ENCODE peak calls at places on chromosomes 5 and 9, in seven cellular contexts. L, M, U, E, F, O and Z are unnamed samples.

GRCh38 chr9:34370970-34371880 is 5.5 kb downstream of the MYORG start:
- DNase-seq in L (no peak), M (no peak), U (no peak), E (no peak), F (peak; percentile 39), O (no peak), Z (no peak)

GRCh38 chr5:126003309-126003708 is 419.9 kb upstream of the GRAMD2B start:
- DNase-seq in L (no peak), M (no peak), U (peak; percentile 5), E (no peak), F (no peak), O (no peak), Z (no peak)

GRCh38 chr9:78073722-78074121 is 42.1 kb upstream of the GNAQ start:
- DNase-seq in L (no peak), M (no peak), U (no peak), E (no peak), F (no peak), O (no peak), Z (no peak)

GRCh38 chr9:109206670-109207069 is 39.6 kb upstream of the FRRS1L start:
- DNase-seq in L (no peak), M (no peak), U (no peak), E (no peak), F (no peak), O (peak; percentile 80), Z (no peak)

GRCh38 chr5:130471-131175 is 38.7 kb downstream of the PLEKHG4B start:
- DNase-seq in L (no peak), M (no peak), U (no peak), E (no peak), F (no peak), O (no peak), Z (no peak)

GRCh38 chr9:116572095-116572748 is 114.9 kb upstream of the TRIM32 start:
- DNase-seq in L (peak; percentile 87), M (no peak), U (peak; percentile 23), E (peak; percentile 92), F (no peak), O (peak; percentile 84), Z (peak; percentile 61)

GRCh38 chr5:2557435-2557834 is 194.0 kb downstream of the IRX2 start:
- DNase-seq in L (no peak), M (no peak), U (no peak), E (no peak), F (no peak), O (no peak), Z (no peak)

GRCh38 chr9:107286057-107286456 is 3.0 kb downstream of the RAD23B start:
- DNase-seq in L (no peak), M (no peak), U (no peak), E (no peak), F (no peak), O (no peak), Z (no peak)

GRCh38 chr5:173817561-173817960 is 70.6 kb upstream of the CPEB4 start:
- DNase-seq in L (no peak), M (no peak), U (no peak), E (no peak), F (no peak), O (no peak), Z (no peak)

GRCh38 chr5:10689391-10690081 is 71.5 kb downstream of the DAP start:
- DNase-seq in L (peak; percentile 30), M (no peak), U (no peak), E (peak; percentile 37), F (no peak), O (peak; percentile 77), Z (no peak)

GRCh38 chr9:132651259-132651658 is 18.5 kb downstream of the DDX31 start:
- DNase-seq in L (no peak), M (no peak), U (no peak), E (no peak), F (no peak), O (no peak), Z (no peak)

GRCh38 chr9:93258818-93259489 is 75.0 kb downstream of the WNK2 start:
- DNase-seq in L (no peak), M (no peak), U (no peak), E (no peak), F (no peak), O (peak; percentile 22), Z (no peak)

GRCh38 chr9:82763631-82764030 is 299.3 kb downstream of the RASEF start:
- DNase-seq in L (no peak), M (no peak), U (no peak), E (peak; percentile 12), F (no peak), O (no peak), Z (no peak)

GRCh38 chr5:124697912-124698690 is 48.3 kb downstream of the ZNF608 start:
- DNase-seq in L (no peak), M (no peak), U (no peak), E (no peak), F (no peak), O (no peak), Z (no peak)

GRCh38 chr9:79210541-79211243 is 361.1 kb upstream of the TLE4 start:
- DNase-seq in L (no peak), M (no peak), U (no peak), E (no peak), F (no peak), O (no peak), Z (no peak)

GRCh38 chr5:78985407-78986223 is 505 bp upstream of the ARSB start:
- DNase-seq in L (peak; percentile 75), M (no peak), U (no peak), E (peak; percentile 12), F (peak; percentile 50), O (peak; percentile 46), Z (no peak)

GRCh38 chr5:125654392-125654791 is 768.8 kb upstream of the GRAMD2B start:
- DNase-seq in L (no peak), M (no peak), U (no peak), E (no peak), F (no peak), O (no peak), Z (no peak)

GRCh38 chr9:93826209-93826608 is 128.9 kb downstream of the BARX1 start:
- DNase-seq in L (no peak), M (no peak), U (no peak), E (no peak), F (no peak), O (peak; percentile 87), Z (no peak)

GRCh38 chr9:35907732-35908483 is 1.4 kb upstream of the SPAAR start:
- DNase-seq in L (peak; percentile 62), M (no peak), U (no peak), E (no peak), F (no peak), O (peak; percentile 77), Z (no peak)

GRCh38 chr9:12955510-12956163 is 180.8 kb downstream of the LURAP1L start:
- DNase-seq in L (no peak), M (no peak), U (no peak), E (no peak), F (no peak), O (peak; percentile 87), Z (peak; percentile 21)

GRCh38 chr5:31614147-31615030 is 24.5 kb upstream of the PDZD2 start:
- DNase-seq in L (no peak), M (no peak), U (no peak), E (no peak), F (no peak), O (peak; percentile 39), Z (no peak)

GRCh38 chr5:142156839-142157463 is 48.4 kb downstream of the NDFIP1 start:
- DNase-seq in L (no peak), M (no peak), U (no peak), E (no peak), F (no peak), O (peak; percentile 64), Z (no peak)

GRCh38 chr5:15320896-15321295 is 179.1 kb upstream of the FBXL7 start:
- DNase-seq in L (no peak), M (no peak), U (no peak), E (peak; percentile 44), F (no peak), O (no peak), Z (no peak)

GRCh38 chr5:96256795-96257470 is 176.1 kb downstream of the PCSK1 start:
- DNase-seq in L (no peak), M (no peak), U (no peak), E (peak; percentile 12), F (no peak), O (no peak), Z (no peak)

GRCh38 chr5:125198270-125198974 is 452.0 kb upstream of the ZNF608 start:
- DNase-seq in L (peak; percentile 13), M (no peak), U (no peak), E (peak; percentile 57), F (no peak), O (no peak), Z (peak; percentile 86)

GRCh38 chr9:91894023-91894422 is 56.0 kb downstream of the ROR2 start:
- DNase-seq in L (no peak), M (no peak), U (no peak), E (no peak), F (no peak), O (no peak), Z (no peak)

GRCh38 chr9:98117984-98118639 is 910 bp downstream of the TRIM14 start:
- DNase-seq in L (peak; percentile 91), M (no peak), U (no peak), E (no peak), F (peak; percentile 47), O (no peak), Z (no peak)

GRCh38 chr5:637581-638450 is 25.7 kb downstream of the CEP72 start:
- DNase-seq in L (no peak), M (no peak), U (no peak), E (no peak), F (no peak), O (no peak), Z (no peak)

GRCh38 chr9:128702949-128703615 is 779 bp downstream of the PKN3 start:
- DNase-seq in L (peak; percentile 65), M (no peak), U (no peak), E (peak; percentile 59), F (peak; percentile 19), O (peak; percentile 63), Z (no peak)

GRCh38 chr5:119321569-119322311 is 34.1 kb upstream of the TNFAIP8 start:
- DNase-seq in L (no peak), M (no peak), U (no peak), E (no peak), F (no peak), O (no peak), Z (no peak)

GRCh38 chr9:129341991-129342348 is 163.9 kb upstream of the IER5L start:
- DNase-seq in L (no peak), M (no peak), U (no peak), E (no peak), F (no peak), O (no peak), Z (no peak)